ENCODE peak calls at places on chromosome 21, in ten cellular contexts. B, I, U, K, T, X, D, Z, L and Y are unnamed samples.

GRCh38 chr21:34362670-34363069 is 1.1 kb upstream of the KCNE2 start:
- DNase-seq in B (no peak), I (no peak), U (no peak), K (no peak), T (no peak), X (no peak), D (no peak), Z (no peak), L (no peak), Y (no peak)

GRCh38 chr21:16554522-16554921 is 824.7 kb downstream of the USP25 start:
- DNase-seq in B (no peak), I (no peak), U (no peak), K (no peak), T (no peak), X (peak; percentile 32), D (no peak), Z (peak; percentile 59), L (no peak), Y (peak; percentile 43)

GRCh38 chr21:34706337-34706736 is 37.5 kb downstream of the CLIC6 start:
- DNase-seq in B (no peak), I (no peak), U (no peak), K (no peak), T (no peak), X (no peak), D (no peak), Z (no peak), L (no peak), Y (no peak)

GRCh38 chr21:30340714-30341573 is 3.5 kb upstream of the KRTAP27-1 start:
- DNase-seq in B (no peak), I (no peak), U (peak; percentile 3), K (no peak), T (peak; percentile 15), X (peak; percentile 25), D (peak; percentile 22), Z (peak; percentile 37), L (peak; percentile 56), Y (no peak)

GRCh38 chr21:45228171-45228641 is 59.5 kb downstream of the POFUT2 start:
- DNase-seq in B (no peak), I (peak; percentile 89), U (peak; percentile 95), K (peak; percentile 63), T (peak; percentile 75), X (no peak), D (peak; percentile 26), Z (no peak), L (peak; percentile 69), Y (no peak)

GRCh38 chr21:41570791-41571355 is 62.9 kb upstream of the TMPRSS2 start:
- DNase-seq in B (no peak), I (no peak), U (no peak), K (no peak), T (no peak), X (no peak), D (no peak), Z (no peak), L (no peak), Y (no peak)

GRCh38 chr21:46181953-46182547 is 2.2 kb downstream of the SPATC1L start:
- DNase-seq in B (peak; percentile 43), I (no peak), U (no peak), K (no peak), T (no peak), X (no peak), D (no peak), Z (no peak), L (no peak), Y (no peak)

GRCh38 chr21:46517361-46517760 is 58.7 kb downstream of the DIP2A start:
- DNase-seq in B (no peak), I (no peak), U (peak; percentile 4), K (no peak), T (no peak), X (peak; percentile 73), D (no peak), Z (no peak), L (no peak), Y (peak; percentile 50)

GRCh38 chr21:15243356-15243755 is 178.6 kb upstream of the NRIP1 start:
- DNase-seq in B (no peak), I (no peak), U (no peak), K (no peak), T (no peak), X (no peak), D (no peak), Z (no peak), L (no peak), Y (no peak)

GRCh38 chr21:44533891-44534627 is 5.9 kb downstream of the KRTAP10-1 start:
- DNase-seq in B (no peak), I (no peak), U (no peak), K (no peak), T (no peak), X (peak; percentile 22), D (no peak), Z (peak; percentile 8), L (no peak), Y (peak; percentile 41)

GRCh38 chr21:33452362-33452761 is 27.4 kb downstream of the TMEM50B start:
- DNase-seq in B (no peak), I (no peak), U (no peak), K (no peak), T (no peak), X (no peak), D (no peak), Z (no peak), L (no peak), Y (no peak)

GRCh38 chr21:28773036-28773435 is 219.6 kb downstream of the LTN1 start:
- DNase-seq in B (no peak), I (no peak), U (no peak), K (no peak), T (no peak), X (no peak), D (no peak), Z (no peak), L (no peak), Y (no peak)